ENCODE peak calls at places on chromosomes 11 and 22, in seven cellular contexts. P, Q, Z, O, R, F and K are unnamed samples.

GRCh38 chr11:86710936-86711335 is 38.5 kb upstream of the ME3 start:
- DNase-seq in P (no peak), Q (no peak), Z (no peak), O (no peak), R (no peak), F (no peak), K (no peak)

GRCh38 chr11:12626616-12627015 is 47.6 kb upstream of the TEAD1 start:
- DNase-seq in P (no peak), Q (no peak), Z (no peak), O (no peak), R (no peak), F (no peak), K (no peak)

GRCh38 chr22:30511903-30512302 is 6.4 kb upstream of the SEC14L4 start:
- DNase-seq in P (no peak), Q (no peak), Z (no peak), O (no peak), R (no peak), F (no peak), K (no peak)

GRCh38 chr11:116782728-116783127 is 5.1 kb downstream of the ZPR1 start:
- DNase-seq in P (no peak), Q (no peak), Z (no peak), O (no peak), R (no peak), F (peak; percentile 38), K (no peak)

GRCh38 chr22:32206774-32207758 is 2.2 kb upstream of the RFPL2 start:
- DNase-seq in P (no peak), Q (no peak), Z (peak; percentile 57), O (no peak), R (peak; percentile 46), F (no peak), K (peak; percentile 68)

GRCh38 chr11:64333556-64333955 is 6.4 kb upstream of the CCDC88B start:
- DNase-seq in P (no peak), Q (no peak), Z (no peak), O (no peak), R (no peak), F (no peak), K (no peak)

GRCh38 chr11:46277623-46278386 is at the start of gene CREB3L1:
- DNase-seq in P (no peak), Q (peak; percentile 72), Z (no peak), O (no peak), R (peak; percentile 81), F (no peak), K (no peak)

GRCh38 chr11:9170450-9170849 is 79.1 kb upstream of the SCUBE2 start:
- DNase-seq in P (no peak), Q (no peak), Z (no peak), O (no peak), R (no peak), F (no peak), K (no peak)

GRCh38 chr11:10298342-10298741 is 4.3 kb upstream of the SBF2 start:
- DNase-seq in P (peak; percentile 66), Q (no peak), Z (peak; percentile 27), O (no peak), R (no peak), F (no peak), K (no peak)

GRCh38 chr11:46278387-46279173 is 1.1 kb downstream of the CREB3L1 start:
- DNase-seq in P (no peak), Q (no peak), Z (no peak), O (peak; percentile 65), R (peak; percentile 79), F (no peak), K (peak; percentile 53)

GRCh38 chr11:75174781-75175370 is 24.0 kb downstream of the SLCO2B1 start:
- DNase-seq in P (no peak), Q (no peak), Z (no peak), O (peak; percentile 63), R (no peak), F (peak; percentile 4), K (no peak)

GRCh38 chr11:64322925-64323260 is 5.0 kb downstream of the PRDX5 start:
- DNase-seq in P (no peak), Q (no peak), Z (no peak), O (no peak), R (no peak), F (no peak), K (no peak)

GRCh38 chr11:10725114-10725906 is 25.7 kb upstream of the CTR9 start:
- DNase-seq in P (no peak), Q (no peak), Z (peak; percentile 83), O (no peak), R (no peak), F (no peak), K (no peak)

GRCh38 chr11:57619331-57619730 is 21.8 kb downstream of the SERPING1 start:
- DNase-seq in P (no peak), Q (no peak), Z (no peak), O (no peak), R (no peak), F (no peak), K (no peak)
- TF ChIP-seq CTCF in P (peak; percentile 36), Q (no peak), Z (peak; percentile 17), O (no peak), R (no peak), F (no peak), K (no peak)

GRCh38 chr11:30045144-30045543 is 28.3 kb upstream of the KCNA4 start:
- DNase-seq in P (no peak), Q (no peak), Z (no peak), O (no peak), R (no peak), F (no peak), K (no peak)

GRCh38 chr11:30049214-30049613 is 32.4 kb upstream of the KCNA4 start:
- DNase-seq in P (no peak), Q (no peak), Z (no peak), O (no peak), R (no peak), F (no peak), K (no peak)

GRCh38 chr11:30041171-30041570 is 24.3 kb upstream of the KCNA4 start:
- DNase-seq in P (no peak), Q (no peak), Z (no peak), O (no peak), R (no peak), F (no peak), K (no peak)

GRCh38 chr11:30046211-30046945 is 29.5 kb upstream of the KCNA4 start:
- DNase-seq in P (no peak), Q (no peak), Z (no peak), O (no peak), R (no peak), F (no peak), K (no peak)
- TF ChIP-seq CTCF in P (no peak), Q (no peak), Z (no peak), O (no peak), R (no peak), F (no peak), K (no peak)

GRCh38 chr22:35726933-35727332 is 9.3 kb downstream of the APOL5 start:
- DNase-seq in P (no peak), Q (no peak), Z (no peak), O (no peak), R (no peak), F (no peak), K (no peak)

GRCh38 chr22:35729309-35729698 is 11.6 kb downstream of the APOL5 start:
- DNase-seq in P (no peak), Q (no peak), Z (no peak), O (no peak), R (no peak), F (no peak), K (no peak)

GRCh38 chr22:35728639-35729308 is 11.1 kb downstream of the APOL5 start:
- DNase-seq in P (no peak), Q (no peak), Z (no peak), O (no peak), R (peak; percentile 87), F (no peak), K (peak; percentile 83)

GRCh38 chr22:35726398-35726797 is 8.7 kb downstream of the APOL5 start:
- DNase-seq in P (no peak), Q (no peak), Z (no peak), O (no peak), R (no peak), F (no peak), K (no peak)

GRCh38 chr22:35727436-35727835 is 9.8 kb downstream of the APOL5 start:
- DNase-seq in P (no peak), Q (peak; percentile 69), Z (no peak), O (no peak), R (no peak), F (no peak), K (no peak)
- TF ChIP-seq CTCF in P (no peak), Q (peak; percentile 23), Z (no peak), O (no peak), R (no peak), F (no peak), K (no peak)

GRCh38 chr11:114610984-114611944 is 15.7 kb upstream of the NXPE4 start:
- DNase-seq in P (no peak), Q (no peak), Z (no peak), O (no peak), R (no peak), F (no peak), K (no peak)
- TF ChIP-seq CTCF in P (no peak), Q (no peak), Z (no peak), O (no peak), R (no peak), F (peak; percentile 31), K (no peak)

GRCh38 chr11:34566736-34567135 is 53.1 kb upstream of the ELF5 start:
- DNase-seq in P (no peak), Q (no peak), Z (no peak), O (no peak), R (no peak), F (no peak), K (no peak)

GRCh38 chr11:34566209-34566551 is 52.6 kb upstream of the ELF5 start:
- DNase-seq in P (no peak), Q (no peak), Z (no peak), O (no peak), R (no peak), F (no peak), K (no peak)

GRCh38 chr11:34565417-34566208 is 52.0 kb upstream of the ELF5 start:
- DNase-seq in P (no peak), Q (no peak), Z (no peak), O (no peak), R (no peak), F (no peak), K (no peak)

GRCh38 chr11:34564406-34564805 is 50.8 kb upstream of the ELF5 start:
- DNase-seq in P (no peak), Q (no peak), Z (no peak), O (no peak), R (no peak), F (no peak), K (peak; percentile 44)

GRCh38 chr11:34564807-34565241 is 51.2 kb upstream of the ELF5 start:
- DNase-seq in P (no peak), Q (peak; percentile 55), Z (no peak), O (no peak), R (no peak), F (no peak), K (no peak)
- TF ChIP-seq CTCF in P (no peak), Q (no peak), Z (no peak), O (no peak), R (no peak), F (no peak), K (no peak)

GRCh38 chr22:41966607-41967240 is 2.5 kb upstream of the SEPTIN3 start:
- DNase-seq in P (peak; percentile 54), Q (no peak), Z (peak; percentile 74), O (no peak), R (peak; percentile 41), F (peak; percentile 86), K (peak; percentile 45)
- TF ChIP-seq CTCF in P (peak; percentile 67), Q (peak; percentile 15), Z (peak; percentile 23), O (no peak), R (peak; percentile 30), F (peak; percentile 57), K (no peak)

GRCh38 chr22:46262449-46263207 is 515 bp downstream of the PKDREJ start:
- DNase-seq in P (no peak), Q (peak; percentile 85), Z (no peak), O (peak; percentile 50), R (peak; percentile 71), F (no peak), K (no peak)
- TF ChIP-seq CTCF in P (no peak), Q (peak; percentile 21), Z (no peak), O (peak; percentile 15), R (peak; percentile 31), F (peak; percentile 12), K (no peak)